ENCODE peak calls at places on chromosome 19, in nine cellular contexts. Z is PC-3, H is heart right ventricle, E is ascending aorta, N is H9, W is choroid plexus epithelial cell, F is nephron progenitor cell, O is MCF 10A, C is transverse colon. R is an unnamed sample.

GRCh38 chr19:50043967-50044366 is 18.2 kb downstream of the ZNF473 start:
- DNase-seq in F (no peak), H (no peak), C (no peak), N (no peak), Z (no peak), O (no peak), W (no peak), E (no peak), R (no peak)

GRCh38 chr19:9861503-9861902 is 26.4 kb downstream of the PIN1 start:
- DNase-seq in N (no peak), O (no peak), C (no peak), E (no peak), H (no peak), Z (no peak), F (no peak), W (no peak), R (no peak)

GRCh38 chr19:3157096-3157845 is 21.3 kb upstream of the S1PR4 start:
- DNase-seq in E (no peak), Z (no peak), H (no peak), F (no peak), C (no peak), W (no peak), N (no peak), O (no peak), R (no peak)

GRCh38 chr19:50325310-50326100 is 3.7 kb downstream of the KCNC3 start:
- DNase-seq in E (no peak), O (peak), Z (peak), W (peak), N (peak), H (peak), F (peak), C (peak), R (peak)

GRCh38 chr19:32302778-32303177 is 42.6 kb upstream of the ZNF507 start:
- DNase-seq in Z (no peak), H (no peak), F (no peak), C (no peak), W (no peak), N (no peak), O (no peak), E (no peak), R (no peak)

GRCh38 chr19:2372076-2372612 is 12.1 kb downstream of the TMPRSS9 start:
- DNase-seq in H (no peak), N (no peak), F (no peak), Z (no peak), O (no peak), W (no peak), E (no peak), C (no peak), R (no peak)

GRCh38 chr19:4889034-4889825 is 13.5 kb downstream of the ARRDC5 start:
- DNase-seq in F (no peak), E (no peak), W (peak), N (no peak), O (peak), Z (peak), C (no peak), H (no peak), R (peak)

GRCh38 chr19:1009043-1009975 is 9.1 kb downstream of the GRIN3B start:
- DNase-seq in W (no peak), Z (no peak), F (no peak), C (peak), E (no peak), H (no peak), O (no peak), N (no peak), R (no peak)

GRCh38 chr19:5719274-5719960 is 529 bp downstream of the LONP1 start:
- DNase-seq in C (no peak), F (no peak), E (no peak), H (no peak), O (peak), Z (no peak), N (no peak), W (peak), R (peak)

GRCh38 chr19:55132453-55133129 is 15.2 kb upstream of the PPP1R12C start:
- DNase-seq in C (no peak), F (no peak), W (no peak), N (no peak), Z (no peak), E (no peak), O (no peak), H (no peak), R (no peak)
- TF ChIP-seq CTCF in C (no peak), F (no peak), W (peak), N (peak), Z (no peak), E (no peak), O (no peak), H (peak), R (no peak)

GRCh38 chr19:56837492-56837891 is 3.0 kb downstream of the PEG3 start:
- DNase-seq in E (peak), N (no peak), F (no peak), C (peak), Z (peak), O (no peak), W (peak), H (peak), R (peak)
- TF ChIP-seq CTCF in E (peak), N (no peak), F (no peak), C (peak), Z (peak), O (no peak), W (peak), H (peak), R (peak)

DNA sequence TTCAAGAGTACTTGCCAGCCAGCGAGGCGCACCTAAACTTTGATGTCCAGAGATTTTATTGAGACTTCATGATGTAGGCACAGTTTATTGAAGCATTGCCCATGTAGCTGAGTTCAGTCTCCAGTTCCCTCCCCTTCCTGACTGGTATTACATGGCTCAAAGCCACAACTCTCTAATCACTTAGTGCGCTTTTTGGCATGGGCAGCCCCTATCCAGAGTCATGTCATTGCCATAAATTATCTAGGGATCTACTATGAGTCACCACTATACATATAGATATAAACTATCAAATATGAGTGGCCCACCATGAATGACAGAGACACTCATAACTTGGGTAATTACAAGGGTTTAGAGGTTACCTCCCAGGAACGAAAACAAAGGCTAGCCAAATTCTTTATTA is 7.7 kb downstream of the ZNF614 start:
- DNase-seq in N (no peak), O (no peak), F (no peak), W (no peak), H (no peak), E (no peak), C (no peak), Z (peak), R (no peak)
- TF ChIP-seq CTCF in N (no peak), O (no peak), F (no peak), W (no peak), H (no peak), E (no peak), C (no peak), Z (no peak), R (no peak)

GRCh38 chr19:23287620-23288019 is 37.4 kb upstream of the ZNF724 start:
- DNase-seq in O (no peak), Z (no peak), H (no peak), N (no peak), F (no peak), E (no peak), W (no peak), C (no peak), R (no peak)

GRCh38 chr19:23281663-23282276 is 31.6 kb upstream of the ZNF724 start:
- DNase-seq in Z (no peak), E (no peak), C (no peak), N (no peak), H (no peak), W (no peak), F (no peak), O (no peak), R (no peak)

GRCh38 chr19:23285948-23286347 is 35.8 kb upstream of the ZNF724 start:
- DNase-seq in O (no peak), N (no peak), W (no peak), E (no peak), Z (no peak), F (no peak), C (no peak), H (no peak), R (no peak)

GRCh38 chr19:23286477-23286876 is 36.3 kb upstream of the ZNF724 start:
- DNase-seq in F (no peak), W (no peak), O (no peak), H (no peak), E (no peak), N (peak), Z (no peak), C (no peak), R (peak)

GRCh38 chr19:23283925-23284324 is 33.7 kb upstream of the ZNF724 start:
- DNase-seq in F (peak), N (peak), E (no peak), W (peak), H (peak), O (peak), C (peak), Z (peak), R (peak)
- TF ChIP-seq CTCF in F (peak), N (peak), E (peak), W (peak), H (peak), O (peak), C (peak), Z (peak), R (peak)

R was measured in WERI-Rb-1.